ENCODE peak calls at places on chromosomes 16 and 17, in eight cellular contexts. N, T, Q, R, W, C, G and S are unnamed samples.

GRCh38 chr17:69503711-69504110 is 89.2 kb downstream of the MAP2K6 start:
- DNase-seq in C (no peak), W (no peak), G (no peak), R (no peak), N (no peak), Q (no peak), T (no peak), S (no peak)

GRCh38 chr16:88785106-88785924 is at the start of gene PIEZO1:
- DNase-seq in G (peak), C (peak), N (no peak), T (peak), Q (peak), W (peak), R (no peak), S (peak)

GRCh38 chr17:58331815-58332719 is 3.5 kb upstream of the TSPOAP1 start:
- DNase-seq in N (peak), R (no peak), Q (no peak), W (peak), T (no peak), G (no peak), C (peak), S (no peak)

GRCh38 chr17:8537734-8538133 is 92.8 kb downstream of the MYH10 start:
- DNase-seq in G (no peak), W (no peak), R (no peak), C (no peak), T (no peak), Q (no peak), N (no peak), S (no peak)

GRCh38 chr17:48553837-48554236 is 8.9 kb upstream of the HOXB2 start:
- DNase-seq in R (no peak), T (no peak), G (no peak), Q (no peak), W (no peak), N (no peak), C (no peak), S (peak)

GRCh38 chr17:69733171-69734014 is 318.9 kb downstream of the MAP2K6 start:
- DNase-seq in W (peak), N (no peak), G (peak), C (peak), T (peak), Q (peak), R (peak), S (peak)

GRCh38 chr16:78995441-78995840 is 605.1 kb downstream of the MAF start:
- DNase-seq in T (no peak), N (no peak), R (no peak), W (no peak), G (no peak), Q (no peak), C (no peak), S (no peak)

GRCh38 chr17:35984140-35984539 is 2.4 kb downstream of the CCL14 start:
- DNase-seq in G (no peak), C (no peak), N (no peak), R (no peak), Q (no peak), W (no peak), T (no peak), S (no peak)

GRCh38 chr17:5619088-5619740 is 34.9 kb upstream of the NLRP1 start:
- DNase-seq in R (no peak), N (no peak), G (no peak), Q (no peak), T (no peak), C (no peak), W (no peak), S (no peak)

GRCh38 chr17:57541049-57541448 is 204.1 kb downstream of the CCDC182 start:
- DNase-seq in Q (no peak), T (no peak), W (no peak), N (no peak), G (no peak), C (no peak), R (no peak), S (no peak)

GRCh38 chr16:4767872-4768548 is 1.0 kb upstream of the ZNF500 start:
- DNase-seq in R (no peak), W (no peak), N (no peak), C (no peak), Q (peak), G (peak), T (peak), S (peak)

GRCh38 chr17:5115673-5116651 is at the start of gene USP6:
- DNase-seq in T (no peak), N (no peak), Q (no peak), G (no peak), C (no peak), W (peak), R (no peak), S (no peak)

GRCh38 chr17:9987779-9988585 is 82.9 kb upstream of the RCVRN start:
- DNase-seq in C (peak), Q (peak), N (no peak), T (peak), W (peak), G (peak), R (no peak), S (peak)

GRCh38 chr17:8173056-8173870 is 2.9 kb downstream of the TMEM107 start:
- DNase-seq in Q (peak), R (peak), T (peak), N (no peak), G (peak), C (peak), W (peak), S (peak)

GRCh38 chr16:19861811-19862327 is 22.8 kb downstream of the GPRC5B start:
- DNase-seq in Q (no peak), R (no peak), T (no peak), W (no peak), N (no peak), G (no peak), C (no peak), S (no peak)

GRCh38 chr17:45127583-45128300 is 4.6 kb downstream of the PLCD3 start:
- DNase-seq in Q (peak), G (no peak), R (no peak), C (peak), W (peak), N (no peak), T (peak), S (peak)

GRCh38 chr17:45823598-45823997 is 21.1 kb upstream of the SPPL2C start:
- DNase-seq in C (no peak), T (no peak), N (no peak), Q (no peak), G (no peak), W (no peak), R (no peak), S (no peak)

GRCh38 chr16:13631916-13632315 is 288.0 kb upstream of the ERCC4 start:
- DNase-seq in R (no peak), C (no peak), T (no peak), N (no peak), G (no peak), Q (no peak), W (no peak), S (no peak)

DNA sequence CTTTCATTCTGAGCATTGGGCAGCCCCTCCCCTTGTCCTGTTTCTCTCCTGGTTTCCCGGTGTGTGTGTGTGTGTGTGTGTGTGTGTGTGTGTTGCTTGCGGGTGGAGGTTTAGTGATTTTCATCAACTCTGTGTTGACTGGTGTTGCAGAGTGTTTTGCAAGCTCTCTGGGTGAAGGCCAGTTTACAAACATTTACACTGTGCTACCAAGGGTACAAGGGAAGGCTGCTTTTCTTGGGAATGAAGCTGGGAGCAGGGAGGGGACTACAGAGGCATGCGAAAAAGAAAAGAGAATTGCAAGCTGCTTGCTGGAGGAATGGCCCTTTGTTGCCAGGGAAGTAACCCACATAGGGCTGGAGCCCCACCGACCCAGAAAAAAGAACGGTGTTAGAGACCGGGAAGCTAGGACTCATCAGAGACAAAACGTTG is 29.6 kb downstream of the HS3ST3B1 start:
- DNase-seq in Q (no peak), W (no peak), N (no peak), C (no peak), R (no peak), T (peak), G (no peak), S (no peak)
- H3K4me3 ChIP-seq in Q (no peak), W (no peak), N (no peak), C (no peak), R (no peak), T (no peak), G (no peak), S (no peak)

GRCh38 chr17:17035490-17035889 is 6.8 kb upstream of the MPRIP start:
- DNase-seq in N (no peak), T (no peak), C (no peak), R (no peak), G (no peak), W (no peak), Q (no peak), S (no peak)
- TF ChIP-seq CTCF in N (no peak), T (no peak), C (no peak), R (no peak), G (no peak), W (no peak), Q (no peak), S (no peak)

GRCh38 chr16:1532081-1532760 is 1.2 kb upstream of the TMEM204 start:
- DNase-seq in R (no peak), G (no peak), Q (no peak), W (peak), C (peak), N (no peak), T (no peak), S (no peak)

GRCh38 chr16:1530349-1530882 is 3.0 kb upstream of the TMEM204 start:
- DNase-seq in Q (no peak), T (no peak), G (no peak), R (no peak), N (no peak), C (no peak), W (no peak), S (no peak)

GRCh38 chr16:1532771-1533170 is 695 bp upstream of the TMEM204 start:
- DNase-seq in R (no peak), Q (no peak), N (no peak), C (no peak), T (no peak), W (peak), G (no peak), S (no peak)

GRCh38 chr16:1531638-1531910 is 1.9 kb upstream of the TMEM204 start:
- DNase-seq in N (no peak), Q (no peak), T (no peak), R (no peak), W (peak), C (no peak), G (no peak), S (no peak)

DNA sequence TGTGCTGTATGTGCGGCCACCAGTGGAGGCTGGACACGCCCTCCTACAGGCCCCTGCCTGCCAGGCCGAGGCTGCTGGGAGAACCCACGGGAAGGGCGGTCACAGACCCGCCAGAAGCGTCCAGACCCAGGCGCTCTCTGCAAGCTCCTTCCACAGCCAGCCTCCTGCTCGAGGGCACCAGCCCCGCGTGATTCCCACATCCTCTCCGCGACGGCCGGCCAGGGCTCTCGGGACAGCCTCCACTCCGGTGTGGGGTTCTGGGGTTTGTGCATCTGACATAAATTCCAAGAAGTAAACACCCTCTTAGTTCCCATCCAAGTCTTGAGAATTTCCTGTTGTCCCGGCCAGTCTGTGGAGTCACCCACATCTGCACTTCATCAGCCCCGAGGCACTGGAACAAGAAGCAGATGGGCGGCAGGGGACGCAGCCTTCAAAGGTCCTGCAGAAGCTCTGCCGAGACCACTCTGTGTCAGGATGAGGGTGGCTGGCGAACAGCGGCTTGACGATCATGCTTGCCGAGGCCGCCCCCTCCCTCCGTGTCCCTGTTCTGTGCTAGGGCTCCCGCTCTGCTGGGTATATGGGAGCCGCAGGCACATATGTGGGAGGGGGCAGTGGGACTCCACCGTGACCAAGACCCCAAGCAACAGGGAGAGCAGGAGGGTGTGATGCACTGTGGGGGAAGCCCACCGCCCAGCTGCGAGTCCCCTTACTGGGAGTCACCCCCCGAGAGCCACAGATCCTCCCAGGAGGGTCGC is 2.4 kb upstream of the TMEM204 start:
- DNase-seq in Q (no peak), W (peak), R (peak), N (no peak), T (peak), C (peak), G (no peak), S (peak)
- H3K4me3 ChIP-seq in Q (no peak), W (peak), R (peak), N (no peak), T (no peak), C (peak), G (no peak), S (no peak)

DNA sequence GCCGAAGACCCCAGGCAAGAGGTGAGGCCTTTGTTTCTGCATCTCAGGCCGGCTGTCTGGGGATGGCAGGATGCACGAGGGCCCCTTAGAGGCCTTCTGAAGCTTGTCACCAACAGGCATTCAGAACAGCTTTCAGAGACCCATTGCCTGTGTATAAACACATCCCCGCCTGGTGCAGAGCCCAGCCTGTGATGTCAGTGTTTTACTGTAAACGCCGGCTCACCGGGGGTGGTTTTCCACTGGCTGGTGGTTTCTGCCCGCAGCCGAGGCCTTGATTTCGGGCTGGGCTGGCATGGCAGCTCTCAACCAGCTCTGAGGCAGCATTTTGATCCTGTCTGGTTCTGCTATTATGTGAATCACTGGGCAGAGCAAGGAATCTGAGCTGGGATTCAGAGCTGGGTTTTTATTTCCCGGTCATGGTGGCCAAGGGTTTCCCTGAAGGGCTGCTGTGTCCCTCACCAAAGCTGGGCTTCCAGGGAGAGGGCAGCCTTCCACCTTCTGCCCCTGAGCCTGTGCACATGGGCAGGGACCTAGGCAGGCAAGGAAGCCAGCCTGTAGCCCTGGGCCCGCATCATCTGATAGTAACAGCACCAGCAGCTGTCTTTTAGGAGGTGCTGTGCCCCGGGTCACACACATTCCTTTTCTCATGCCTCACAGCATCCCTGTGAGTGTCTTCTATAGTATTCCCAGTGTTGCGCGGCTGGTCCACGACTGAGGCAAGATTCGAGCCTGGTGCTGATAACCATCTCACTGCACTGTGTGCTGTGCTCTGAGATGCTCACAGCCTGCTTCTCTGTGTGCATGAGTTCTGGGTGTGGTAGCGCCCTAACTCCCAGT is 85.4 kb upstream of the PLCG2 start:
- DNase-seq in N (no peak), Q (no peak), G (no peak), R (peak), C (no peak), T (no peak), W (no peak), S (peak)
- TF ChIP-seq CTCF in N (no peak), Q (no peak), G (no peak), R (no peak), C (no peak), T (no peak), W (no peak), S (no peak)

GRCh38 chr16:3574195-3574594 is 3.0 kb downstream of the NLRC3 start:
- DNase-seq in W (no peak), T (no peak), Q (no peak), C (no peak), N (no peak), R (no peak), G (no peak), S (no peak)

GRCh38 chr16:3573146-3573815 is 3.9 kb downstream of the NLRC3 start:
- DNase-seq in W (no peak), C (no peak), Q (no peak), T (no peak), N (no peak), R (no peak), G (no peak), S (no peak)

GRCh38 chr16:3577302-3577752 is at the start of gene NLRC3:
- DNase-seq in N (no peak), W (no peak), G (no peak), R (no peak), C (no peak), Q (no peak), T (no peak), S (no peak)

GRCh38 chr16:3576211-3576610 is 992 bp downstream of the NLRC3 start:
- DNase-seq in Q (no peak), G (no peak), N (no peak), R (no peak), W (no peak), C (no peak), T (no peak), S (no peak)

GRCh38 chr16:3575491-3575890 is 1.7 kb downstream of the NLRC3 start:
- DNase-seq in Q (no peak), C (no peak), T (no peak), R (no peak), N (no peak), W (no peak), G (no peak), S (no peak)
- H3K4me3 ChIP-seq in Q (no peak), C (no peak), T (no peak), R (no peak), N (no peak), W (no peak), G (no peak), S (no peak)

GRCh38 chr17:75639771-75640555 is 6.7 kb downstream of the SMIM5 start:
- DNase-seq in C (no peak), G (no peak), N (no peak), W (peak), T (no peak), R (no peak), Q (no peak), S (no peak)
- TF ChIP-seq CTCF in C (no peak), G (no peak), N (no peak), W (no peak), T (no peak), R (no peak), Q (no peak), S (no peak)

DNA sequence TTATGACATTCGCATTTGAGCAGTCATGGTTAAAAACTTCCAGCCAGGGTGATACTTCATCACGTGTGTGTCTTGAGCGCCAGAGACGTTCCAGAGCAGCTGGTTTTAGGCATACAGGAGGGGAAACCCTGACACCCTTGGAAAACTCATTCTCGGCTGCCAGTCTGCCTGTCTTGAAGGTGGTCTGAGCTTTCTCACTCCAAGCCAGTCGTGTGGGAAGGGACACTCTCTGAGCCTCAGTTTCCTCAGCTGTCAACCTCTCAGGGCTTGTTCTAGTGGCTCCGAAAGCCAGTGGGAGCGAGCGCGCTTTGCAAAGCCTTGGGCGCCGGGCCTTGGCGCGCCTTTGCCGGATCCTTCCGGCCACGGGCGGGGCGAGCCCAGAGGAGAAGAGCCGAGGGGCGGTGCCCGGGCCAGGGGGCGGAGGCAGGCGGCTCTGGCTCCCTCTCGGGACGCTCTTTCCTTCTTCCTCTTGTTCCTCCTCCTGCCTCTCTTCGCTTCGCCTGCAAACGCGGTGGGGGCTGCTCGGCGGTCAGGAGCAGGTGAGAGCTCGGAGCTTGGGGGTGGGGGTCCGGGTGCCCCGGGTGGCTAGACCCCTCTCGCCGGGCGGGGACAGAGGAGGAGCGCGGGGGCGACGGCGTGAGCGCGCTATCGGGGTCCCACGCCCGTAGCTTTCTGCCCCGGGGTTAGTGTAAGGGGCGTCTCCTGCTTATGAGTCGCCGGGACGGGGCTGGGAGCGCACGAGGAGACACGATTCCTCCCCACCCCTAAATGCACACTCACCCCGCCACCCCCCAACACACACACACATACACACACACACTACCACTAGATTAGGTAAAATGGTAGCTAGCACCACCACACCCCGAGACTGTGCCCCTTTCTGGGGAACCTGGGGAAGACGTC is at the start of gene LDAF1:
- DNase-seq in G (peak), N (peak), T (peak), W (peak), R (no peak), Q (peak), C (peak), S (peak)
- H3K4me3 ChIP-seq in G (peak), N (peak), T (peak), W (peak), R (peak), Q (peak), C (peak), S (peak)

DNA sequence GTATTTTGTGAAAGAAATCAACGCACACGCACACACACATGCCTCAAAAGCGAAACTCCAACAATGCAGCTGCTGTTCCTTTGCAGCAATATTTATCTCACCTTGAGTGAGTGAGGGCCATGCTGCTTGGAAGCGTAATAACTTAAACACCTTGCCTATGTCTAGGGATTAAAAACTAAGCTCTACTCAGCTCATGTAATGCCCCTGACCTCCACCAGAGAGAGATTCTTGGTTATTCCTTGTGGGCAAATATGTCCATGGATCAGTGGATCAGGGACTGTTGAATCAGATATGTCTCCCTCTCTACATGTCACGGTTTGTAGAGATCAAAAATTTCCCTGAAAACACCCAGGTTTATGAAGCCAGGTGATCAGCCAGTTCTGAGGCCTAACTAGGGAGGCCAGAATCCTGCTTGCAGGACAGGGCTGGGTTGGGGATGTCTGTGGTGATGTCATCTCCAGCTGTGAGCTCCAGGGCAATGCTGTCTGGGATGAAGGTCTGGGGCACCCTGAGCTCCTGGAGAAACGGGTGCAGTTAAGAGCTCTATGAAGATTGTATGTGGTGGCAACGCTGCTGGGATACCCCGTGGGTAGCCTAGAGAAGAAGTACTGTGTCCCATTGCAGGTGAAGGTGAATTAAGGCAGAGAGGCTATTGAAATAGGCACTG is 149.4 kb downstream of the KCNJ12 start:
- DNase-seq in T (no peak), W (no peak), R (no peak), G (no peak), Q (no peak), N (no peak), C (no peak), S (no peak)
- TF ChIP-seq CTCF in T (no peak), W (no peak), R (no peak), G (no peak), Q (no peak), N (no peak), C (no peak), S (no peak)